ENCODE peak calls at places on chromosome 13, in five cellular contexts. D is HEK293T, Z is HFF-Myc, R is nucleus accumbens, B is NCI-H1092 treated with DMSO at 0.1 percent for 48 hours. J is an unnamed sample.

GRCh38 chr13:99505814-99506269 is 4.6 kb downstream of the TM9SF2 start:
- DNase-seq in D (no peak), Z (no peak), R (no peak), B (no peak), J (no peak)

GRCh38 chr13:113103646-113104045 is 1.9 kb upstream of the F7 start:
- DNase-seq in D (no peak), Z (no peak), R (no peak), B (no peak), J (no peak)

GRCh38 chr13:111479412-111479811 is 159.0 kb downstream of the TEX29 start:
- DNase-seq in D (no peak), Z (no peak), R (no peak), B (no peak), J (no peak)

GRCh38 chr13:111584101-111584500 is 263.7 kb downstream of the TEX29 start:
- DNase-seq in D (no peak), Z (no peak), R (no peak), B (peak; percentile 86), J (no peak)

GRCh38 chr13:40221460-40222201 is 444.8 kb downstream of the FOXO1 start:
- DNase-seq in D (no peak), Z (no peak), R (no peak), B (no peak), J (no peak)

GRCh38 chr13:78228211-78228610 is 309.6 kb upstream of the EDNRB start:
- DNase-seq in D (no peak), Z (no peak), R (no peak), B (no peak), J (no peak)

GRCh38 chr13:32175307-32175706 is 139.9 kb downstream of the ZAR1L start:
- DNase-seq in D (no peak), Z (no peak), R (no peak), B (no peak), J (no peak)

GRCh38 chr13:38763446-38764381 is 76.8 kb downstream of the FREM2 start:
- DNase-seq in D (peak; percentile 54), Z (peak; percentile 10), R (peak; percentile 1), B (peak; percentile 56), J (no peak)

GRCh38 chr13:103236213-103236612 is 170.0 kb upstream of the SLC10A2 start:
- DNase-seq in D (no peak), Z (no peak), R (no peak), B (peak; percentile 6), J (no peak)

GRCh38 chr13:29676941-29677452 is 81.5 kb upstream of the SLC7A1 start:
- DNase-seq in D (no peak), Z (no peak), R (no peak), B (no peak), J (no peak)

GRCh38 chr13:39407138-39407537 is 195.9 kb downstream of the LHFPL6 start:
- DNase-seq in D (no peak), Z (no peak), R (no peak), B (no peak), J (no peak)

GRCh38 chr13:33678906-33679657 is 138.9 kb upstream of the RFC3 start:
- DNase-seq in D (no peak), Z (no peak), R (no peak), B (no peak), J (peak; percentile 31)

GRCh38 chr13:110397445-110397844 is 90.4 kb downstream of the COL4A2 start:
- DNase-seq in D (no peak), Z (no peak), R (peak; percentile 44), B (no peak), J (no peak)

GRCh38 chr13:97855570-97855970 is 97.9 kb upstream of the IPO5 start:
- DNase-seq in D (peak; percentile 65), Z (peak; percentile 65), R (peak; percentile 22), B (peak; percentile 78), J (no peak)

GRCh38 chr13:91323349-91323748 is 24.1 kb upstream of the MIR17HG start:
- DNase-seq in D (no peak), Z (no peak), R (no peak), B (no peak), J (no peak)

GRCh38 chr13:110306340-110306959 is 507 bp downstream of the COL4A1 start:
- DNase-seq in D (no peak), Z (no peak), R (no peak), B (no peak), J (no peak)

GRCh38 chr13:46332772-46333171 is 54.3 kb downstream of the RUBCNL start:
- DNase-seq in D (no peak), Z (no peak), R (no peak), B (no peak), J (no peak)

GRCh38 chr13:110409581-110409992 is 102.5 kb downstream of the COL4A2 start:
- DNase-seq in D (no peak), Z (no peak), R (no peak), B (no peak), J (no peak)

GRCh38 chr13:113410472-113411201 is 42.7 kb downstream of the ADPRHL1 start:
- DNase-seq in D (no peak), Z (peak; percentile 51), R (no peak), B (no peak), J (no peak)

GRCh38 chr13:112255550-112256120 is 120.5 kb upstream of the SPACA7 start:
- DNase-seq in D (no peak), Z (no peak), R (no peak), B (no peak), J (no peak)

GRCh38 chr13:44967656-44968451 is 21.4 kb downstream of the NUFIP1 start:
- DNase-seq in D (no peak), Z (no peak), R (no peak), B (no peak), J (no peak)

GRCh38 chr13:102487330-102487729 is 85.5 kb upstream of the FGF14 start:
- DNase-seq in D (no peak), Z (no peak), R (no peak), B (peak; percentile 47), J (no peak)

GRCh38 chr13:27955192-27955591 is 13.9 kb downstream of the CDX2 start:
- DNase-seq in D (no peak), Z (no peak), R (no peak), B (no peak), J (no peak)

GRCh38 chr13:90947976-90948375 is 399.5 kb upstream of the MIR17HG start:
- DNase-seq in D (no peak), Z (no peak), R (no peak), B (no peak), J (no peak)

GRCh38 chr13:113545455-113545930 is 39.1 kb upstream of the TFDP1 start:
- DNase-seq in D (no peak), Z (peak; percentile 11), R (peak; percentile 12), B (no peak), J (no peak)

GRCh38 chr13:99086869-99087129 is 108.9 kb upstream of the DOCK9 start:
- DNase-seq in D (no peak), Z (no peak), R (no peak), B (no peak), J (no peak)

GRCh38 chr13:99614465-99614885 is 113.2 kb downstream of the TM9SF2 start:
- DNase-seq in D (no peak), Z (no peak), R (no peak), B (no peak), J (no peak)

GRCh38 chr13:35733832-35734231 is 257.3 kb upstream of the MAB21L1 start:
- DNase-seq in D (no peak), Z (no peak), R (no peak), B (no peak), J (no peak)

GRCh38 chr13:97567510-97568243 is 133.7 kb downstream of the RAP2A start:
- DNase-seq in D (no peak), Z (no peak), R (no peak), B (no peak), J (no peak)

GRCh38 chr13:39410089-39410901 is 192.7 kb downstream of the LHFPL6 start:
- DNase-seq in D (no peak), Z (no peak), R (no peak), B (no peak), J (no peak)

GRCh38 chr13:109150691-109151090 is 521.3 kb downstream of the MYO16 start:
- DNase-seq in D (no peak), Z (no peak), R (no peak), B (no peak), J (no peak)

GRCh38 chr13:95360464-95361097 is 59.3 kb upstream of the ABCC4 start:
- DNase-seq in D (no peak), Z (no peak), R (no peak), B (no peak), J (no peak)

GRCh38 chr13:112885782-112886268 is 83.2 kb upstream of the MCF2L start:
- DNase-seq in D (no peak), Z (peak; percentile 61), R (no peak), B (peak; percentile 90), J (peak; percentile 44)

GRCh38 chr13:52599037-52599852 is 43.0 kb upstream of the HNRNPA1L2 start:
- DNase-seq in D (peak; percentile 51), Z (no peak), R (no peak), B (peak; percentile 75), J (no peak)

GRCh38 chr13:44756411-44756810 is 180.3 kb upstream of the TSC22D1 start:
- DNase-seq in D (no peak), Z (no peak), R (no peak), B (no peak), J (no peak)

GRCh38 chr13:47897411-47898050 is 103.5 kb downstream of the SUCLA2 start:
- DNase-seq in D (no peak), Z (no peak), R (no peak), B (no peak), J (no peak)

GRCh38 chr13:18952225-18953016 is 229.2 kb downstream of the TUBA3C start:
- DNase-seq in D (no peak), Z (no peak), R (no peak), B (no peak), J (no peak)

J was measured in omental fat pad.